ENCODE peak calls at places on chromosomes 13 and 19, in five cellular contexts. V is transverse colon, E is tibial nerve, K is upper lobe of left lung, S is stomach. C is an unnamed sample.

GRCh38 chr19:16293133-16294085 is 31.2 kb upstream of the KLF2 start:
- DNase-seq in E (peak; percentile 87), V (peak; percentile 66), K (peak; percentile 52), S (peak; percentile 66), C (peak; percentile 92)

GRCh38 chr19:37334179-37335071 is 36.5 kb upstream of the ZNF527 start:
- DNase-seq in E (peak; percentile 90), K (peak; percentile 90), V (peak; percentile 92), S (peak; percentile 94), C (peak; percentile 89)

GRCh38 chr13:30338331-30338851 is 31.0 kb upstream of the KATNAL1 start:
- DNase-seq in S (no peak), V (no peak), K (no peak), E (no peak), C (no peak)

GRCh38 chr19:46453661-46454060 is 17.7 kb downstream of the PNMA8A start:
- DNase-seq in E (no peak), S (no peak), K (no peak), V (no peak), C (no peak)

GRCh38 chr19:16831531-16831930 is 2.3 kb downstream of the SIN3B start:
- DNase-seq in S (no peak), V (no peak), K (no peak), E (no peak), C (no peak)

GRCh38 chr13:38002596-38002995 is 133.0 kb upstream of the TRPC4 start:
- DNase-seq in S (no peak), V (no peak), K (no peak), E (no peak), C (no peak)

GRCh38 chr19:51341066-51341465 is 873 bp downstream of the VSIG10L start:
- DNase-seq in S (no peak), E (no peak), V (no peak), K (no peak), C (no peak)

GRCh38 chr13:68051910-68052309 is 821.8 kb upstream of the PCDH9 start:
- DNase-seq in V (no peak), S (no peak), E (no peak), K (no peak), C (no peak)

GRCh38 chr19:31350033-31350692 is 927 bp upstream of the TSHZ3 start:
- DNase-seq in E (no peak), V (no peak), S (no peak), K (no peak), C (peak; percentile 80)

GRCh38 chr13:84571264-84571663 is 689.0 kb upstream of the SLITRK1 start:
- DNase-seq in V (no peak), S (no peak), K (no peak), E (no peak), C (no peak)

GRCh38 chr13:59696229-59696628 is 467.5 kb downstream of the DIAPH3 start:
- DNase-seq in S (no peak), E (no peak), K (no peak), V (no peak), C (no peak)

GRCh38 chr19:30936276-30936675 is 413.0 kb downstream of the TSHZ3 start:
- DNase-seq in E (no peak), K (no peak), S (no peak), V (no peak), C (no peak)

GRCh38 chr13:48797127-48797526 is 143.4 kb downstream of the CYSLTR2 start:
- DNase-seq in E (no peak), S (no peak), V (no peak), K (no peak), C (no peak)
- TF ChIP-seq EP300 in E (no peak), S (no peak), V (no peak), K (no peak), C (no peak)

DNA sequence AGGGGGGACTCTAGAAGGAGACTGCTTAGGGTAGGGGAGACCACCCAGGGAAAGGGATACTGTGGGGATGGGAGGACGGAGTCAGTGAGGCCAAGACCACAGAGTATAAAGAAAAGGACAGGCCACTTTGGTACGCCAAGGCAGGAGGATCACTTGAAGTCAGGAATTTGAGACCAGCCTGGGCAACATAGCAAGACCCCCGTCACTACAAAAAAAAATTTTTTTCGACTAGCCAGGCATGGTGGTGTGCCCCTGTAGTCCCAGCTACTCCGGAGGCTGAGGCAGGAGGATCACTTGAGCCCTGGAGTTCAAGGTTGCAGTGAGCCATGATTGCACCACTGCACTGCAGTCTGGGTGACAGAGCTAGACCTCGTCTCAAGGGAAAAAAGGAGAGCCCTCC is 6.6 kb downstream of the IFNL3 start:
- DNase-seq in V (no peak), S (no peak), K (no peak), E (no peak), C (no peak)
- H3K4me3 ChIP-seq in V (no peak overlapping the region), S (no peak overlapping the region), K (no peak overlapping the region), E (no peak overlapping the region), C (no peak overlapping the region)

GRCh38 chr13:32017449-32017848 is 14.1 kb upstream of the FRY start:
- DNase-seq in E (no peak), K (no peak), S (no peak), V (no peak), C (no peak)

GRCh38 chr13:32019612-32020233 is 11.9 kb upstream of the FRY start:
- DNase-seq in S (no peak), V (peak; percentile 25), K (peak; percentile 31), E (peak; percentile 67), C (peak; percentile 31)

GRCh38 chr13:32011971-32012370 is 19.6 kb upstream of the FRY start:
- DNase-seq in E (no peak), V (no peak), K (no peak), S (no peak), C (no peak)

GRCh38 chr13:32016631-32017030 is 14.9 kb upstream of the FRY start:
- DNase-seq in E (no peak), K (no peak), V (no peak), S (no peak), C (no peak)

DNA sequence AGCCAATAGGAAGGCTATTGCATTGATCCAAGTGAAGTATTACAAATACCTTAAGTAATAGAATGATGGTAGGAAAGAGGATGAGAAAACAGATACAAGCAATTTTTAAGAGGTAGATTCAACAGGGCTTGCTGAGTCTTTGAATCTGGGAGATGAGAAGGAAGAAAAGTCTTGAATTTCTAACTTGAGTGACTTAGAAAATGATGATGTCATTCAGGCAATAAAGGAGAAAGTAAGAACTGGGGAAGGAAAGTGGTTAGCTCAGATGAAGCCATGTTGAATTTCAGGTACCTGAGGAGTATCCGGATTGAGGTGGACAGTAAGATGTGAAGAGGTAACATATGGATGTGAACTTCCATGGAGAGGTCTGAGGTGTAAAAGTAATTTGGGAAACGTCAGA is 15.5 kb upstream of the FRY start:
- DNase-seq in V (no peak), E (no peak), S (no peak), K (no peak), C (no peak)
- TF ChIP-seq CTCF in V (no peak), E (no peak), S (no peak), K (no peak), C (no peak)

GRCh38 chr19:2064395-2064787 is 13.3 kb upstream of the MKNK2 start:
- DNase-seq in V (no peak), K (no peak), E (no peak), S (no peak), C (peak; percentile 42)
- TF ChIP-seq EP300 in V (no peak), K (no peak), E (no peak), S (no peak), C (no peak)

GRCh38 chr13:77918391-77919261 is at the start of gene EDNRB:
- DNase-seq in E (peak; percentile 43), K (peak; percentile 53), V (peak; percentile 18), S (peak; percentile 27), C (peak; percentile 36)
- H3K4me3 ChIP-seq in E (peak within 1 kb of the TSS; percentile 45), K (peak within 1 kb of the TSS; percentile 48), V (peak within 1 kb of the TSS; percentile 55), S (peak within 1 kb of the TSS; percentile 54), C (peak within 1 kb of the TSS; percentile 47)

DNA sequence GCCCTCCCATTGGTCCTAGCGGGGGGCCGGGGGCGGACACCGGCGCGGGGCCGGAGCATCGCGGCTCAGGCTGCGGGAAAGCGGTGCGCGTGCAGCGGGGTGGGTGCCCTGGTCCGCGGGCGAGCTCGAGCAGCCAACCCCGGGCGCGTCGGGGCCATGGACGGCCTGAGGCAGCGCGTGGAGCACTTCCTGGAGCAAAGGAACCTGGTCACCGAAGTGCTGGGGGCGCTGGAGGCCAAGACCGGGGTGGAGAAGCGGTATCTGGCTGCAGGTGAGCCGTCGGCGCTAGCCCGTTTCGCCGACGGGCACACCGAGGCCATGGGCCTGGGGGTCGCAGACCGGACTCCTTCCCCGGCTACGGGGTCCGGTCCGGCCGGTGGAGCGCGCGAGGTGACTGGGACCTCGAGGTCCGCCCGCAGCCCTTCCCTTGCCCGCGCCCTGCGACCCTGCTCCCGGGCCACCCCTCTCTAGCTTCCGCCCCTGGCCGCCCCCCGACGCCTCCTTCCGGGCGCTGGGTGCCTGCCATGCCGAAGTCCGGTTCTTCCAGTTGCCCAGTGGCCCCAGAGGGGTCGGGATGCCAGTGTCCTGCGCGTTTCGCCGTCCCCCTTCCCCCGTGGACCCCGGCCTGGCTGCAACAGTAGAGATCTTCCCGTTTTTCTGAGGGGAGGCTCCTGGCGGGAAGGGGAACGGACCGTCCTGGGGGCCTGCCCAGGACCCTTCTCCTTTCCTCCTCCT is at the start of gene REEP6:
- DNase-seq in K (no peak), V (no peak), E (no peak), S (no peak), C (peak; percentile 66)
- TF ChIP-seq CTCF in K (no peak), V (no peak), E (no peak), S (no peak), C (no peak)

DNA sequence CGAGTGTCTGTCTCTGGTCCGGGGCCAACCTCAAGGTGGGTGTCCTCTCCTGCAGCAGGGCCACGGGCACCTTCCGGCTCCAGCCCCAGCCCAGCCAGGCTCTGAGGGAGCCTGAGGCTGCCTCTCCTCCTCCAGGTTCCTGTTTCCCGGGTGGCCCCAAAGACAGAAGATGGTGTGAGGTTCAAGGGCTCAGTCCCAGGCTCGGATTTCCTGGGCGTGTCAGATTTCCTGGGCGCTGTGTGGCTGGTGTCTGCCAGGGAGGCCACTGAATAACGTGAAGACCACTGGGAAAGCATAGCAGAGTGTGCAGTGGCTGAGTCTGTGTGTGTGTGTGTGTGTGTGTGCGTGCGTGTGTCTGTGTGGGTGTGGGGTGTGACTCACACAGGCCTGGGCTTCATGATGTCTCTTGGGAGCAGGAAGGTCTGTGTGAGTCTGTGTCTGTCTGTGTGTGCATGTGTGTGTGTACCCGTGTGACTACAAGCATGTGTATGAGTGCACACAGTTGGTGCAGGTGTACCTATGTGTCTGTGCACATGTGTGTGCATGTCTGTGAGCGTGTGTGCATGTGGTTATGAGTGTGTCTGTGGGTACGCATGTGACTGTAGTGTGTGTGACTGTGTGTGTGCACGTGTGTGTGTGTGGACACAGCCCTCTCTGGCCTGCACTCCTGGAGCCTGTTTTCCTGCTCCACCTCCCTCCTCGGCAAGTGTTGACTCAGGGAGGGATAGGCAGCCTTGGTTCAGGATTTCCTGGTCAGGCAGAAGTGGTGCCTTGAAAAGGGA is 28.3 kb downstream of the CEBPA start:
- DNase-seq in E (peak; percentile 61), V (peak; percentile 79), K (peak; percentile 85), S (peak; percentile 73), C (no peak)
- TF ChIP-seq EP300 in E (no peak), V (no peak), K (no peak), S (no peak), C (no peak)

C was measured in ovary.